ENCODE peak calls at places on chromosomes 2 and 18, in ten cellular contexts. One of them, this sample, is unnamed.

GRCh38 chr18:31819106-31819924 is 58.6 kb upstream of the SLC25A52 start:
- DNase-seq in K562: peak; percentile 15
- DNase-seq in psoas muscle: no peak
- DNase-seq in neural crest cell: no peak
- DNase-seq in right lobe of liver: no peak
- DNase-seq in mammary epithelial cell: peak; percentile 37
- DNase-seq in cardiac fibroblast: peak; percentile 74
- DNase-seq in glutamatergic neuron: no peak
- DNase-seq in heart right ventricle: no peak
- DNase-seq in A549: peak; percentile 44
- DNase-seq in this sample: peak; percentile 64

GRCh38 chr2:216350214-216350789 is 22.0 kb downstream of the MARCHF4 start:
- DNase-seq in K562: no peak
- DNase-seq in psoas muscle: no peak
- DNase-seq in neural crest cell: no peak
- DNase-seq in right lobe of liver: no peak
- DNase-seq in mammary epithelial cell: peak; percentile 75
- DNase-seq in cardiac fibroblast: peak; percentile 81
- DNase-seq in glutamatergic neuron: no peak
- DNase-seq in heart right ventricle: no peak
- DNase-seq in A549: peak; percentile 29
- DNase-seq in this sample: no peak

GRCh38 chr2:227772197-227772661 is 26.5 kb downstream of the SCYGR8 start:
- DNase-seq in K562: no peak
- DNase-seq in psoas muscle: no peak
- DNase-seq in neural crest cell: no peak
- DNase-seq in right lobe of liver: no peak
- DNase-seq in mammary epithelial cell: no peak
- DNase-seq in cardiac fibroblast: no peak
- DNase-seq in glutamatergic neuron: no peak
- DNase-seq in heart right ventricle: no peak
- DNase-seq in A549: no peak
- DNase-seq in this sample: no peak

GRCh38 chr2:72676341-72677025 is 149.3 kb downstream of the EXOC6B start:
- DNase-seq in K562: no peak
- DNase-seq in psoas muscle: no peak
- DNase-seq in neural crest cell: no peak
- DNase-seq in right lobe of liver: no peak
- DNase-seq in mammary epithelial cell: no peak
- DNase-seq in cardiac fibroblast: peak; percentile 47
- DNase-seq in glutamatergic neuron: no peak
- DNase-seq in heart right ventricle: no peak
- DNase-seq in A549: peak; percentile 32
- DNase-seq in this sample: no peak

GRCh38 chr2:85110991-85111560 is 22.1 kb upstream of the TCF7L1 start:
- DNase-seq in K562: no peak
- DNase-seq in psoas muscle: no peak
- DNase-seq in neural crest cell: no peak
- DNase-seq in right lobe of liver: no peak
- DNase-seq in mammary epithelial cell: no peak
- DNase-seq in cardiac fibroblast: peak; percentile 23
- DNase-seq in glutamatergic neuron: no peak
- DNase-seq in heart right ventricle: no peak
- DNase-seq in A549: no peak
- DNase-seq in this sample: no peak

GRCh38 chr2:121561617-121562268 is 31.1 kb downstream of the RNU4ATAC start:
- DNase-seq in K562: no peak
- DNase-seq in psoas muscle: no peak
- DNase-seq in neural crest cell: no peak
- DNase-seq in right lobe of liver: no peak
- DNase-seq in mammary epithelial cell: peak; percentile 73
- DNase-seq in cardiac fibroblast: peak; percentile 51
- DNase-seq in glutamatergic neuron: no peak
- DNase-seq in heart right ventricle: no peak
- DNase-seq in A549: no peak
- DNase-seq in this sample: no peak

GRCh38 chr2:188601391-188601790 is 309.7 kb downstream of the GULP1 start:
- DNase-seq in K562: no peak
- DNase-seq in psoas muscle: no peak
- DNase-seq in neural crest cell: no peak
- DNase-seq in right lobe of liver: no peak
- DNase-seq in mammary epithelial cell: no peak
- DNase-seq in cardiac fibroblast: no peak
- DNase-seq in glutamatergic neuron: no peak
- DNase-seq in heart right ventricle: no peak
- DNase-seq in A549: no peak
- DNase-seq in this sample: no peak

GRCh38 chr2:129912871-129913694 is 66.4 kb upstream of the RAB6C start:
- DNase-seq in K562: no peak
- DNase-seq in psoas muscle: no peak
- DNase-seq in neural crest cell: no peak
- DNase-seq in right lobe of liver: no peak
- DNase-seq in mammary epithelial cell: no peak
- DNase-seq in cardiac fibroblast: no peak
- DNase-seq in glutamatergic neuron: no peak
- DNase-seq in heart right ventricle: no peak
- DNase-seq in A549: no peak
- DNase-seq in this sample: no peak

GRCh38 chr2:23380562-23381065 is 4.4 kb upstream of the KLHL29 start:
- DNase-seq in K562: no peak
- DNase-seq in psoas muscle: no peak
- DNase-seq in neural crest cell: no peak
- DNase-seq in right lobe of liver: no peak
- DNase-seq in mammary epithelial cell: no peak
- DNase-seq in cardiac fibroblast: peak; percentile 16
- DNase-seq in glutamatergic neuron: no peak
- DNase-seq in heart right ventricle: no peak
- DNase-seq in A549: no peak
- DNase-seq in this sample: peak; percentile 90

GRCh38 chr2:233342301-233342700 is 12.0 kb upstream of the DGKD start:
- DNase-seq in K562: no peak
- DNase-seq in psoas muscle: no peak
- DNase-seq in neural crest cell: no peak
- DNase-seq in right lobe of liver: no peak
- DNase-seq in mammary epithelial cell: no peak
- DNase-seq in cardiac fibroblast: no peak
- DNase-seq in glutamatergic neuron: no peak
- DNase-seq in heart right ventricle: no peak
- DNase-seq in A549: no peak
- DNase-seq in this sample: no peak

GRCh38 chr18:4412286-4412685 is 42.8 kb downstream of the DLGAP1 start:
- DNase-seq in K562: no peak
- DNase-seq in psoas muscle: no peak
- DNase-seq in neural crest cell: no peak
- DNase-seq in right lobe of liver: no peak
- DNase-seq in mammary epithelial cell: no peak
- DNase-seq in cardiac fibroblast: no peak
- DNase-seq in glutamatergic neuron: no peak
- DNase-seq in heart right ventricle: no peak
- DNase-seq in A549: no peak
- DNase-seq in this sample: no peak

GRCh38 chr2:28408764-28409599 is 16.3 kb downstream of the FOSL2 start:
- DNase-seq in K562: no peak
- DNase-seq in psoas muscle: peak; percentile 46
- DNase-seq in neural crest cell: no peak
- DNase-seq in right lobe of liver: no peak
- DNase-seq in mammary epithelial cell: peak; percentile 93
- DNase-seq in cardiac fibroblast: peak; percentile 82
- DNase-seq in glutamatergic neuron: no peak
- DNase-seq in heart right ventricle: no peak
- DNase-seq in A549: no peak
- DNase-seq in this sample: no peak

GRCh38 chr2:220966636-220967035 is 605.5 kb downstream of the EPHA4 start:
- DNase-seq in K562: no peak
- DNase-seq in psoas muscle: no peak
- DNase-seq in neural crest cell: no peak
- DNase-seq in right lobe of liver: no peak
- DNase-seq in mammary epithelial cell: peak; percentile 87
- DNase-seq in cardiac fibroblast: no peak
- DNase-seq in glutamatergic neuron: no peak
- DNase-seq in heart right ventricle: no peak
- DNase-seq in A549: no peak
- DNase-seq in this sample: no peak

GRCh38 chr2:218448934-218449333 is 30.0 kb downstream of the VIL1 start:
- DNase-seq in K562: peak; percentile 46
- DNase-seq in psoas muscle: no peak
- DNase-seq in neural crest cell: no peak
- DNase-seq in right lobe of liver: no peak
- DNase-seq in mammary epithelial cell: peak; percentile 45
- DNase-seq in cardiac fibroblast: peak; percentile 10
- DNase-seq in glutamatergic neuron: no peak
- DNase-seq in heart right ventricle: no peak
- DNase-seq in A549: peak; percentile 70
- DNase-seq in this sample: no peak

GRCh38 chr18:1408331-1408835 is 503.7 kb downstream of the ADCYAP1 start:
- DNase-seq in K562: no peak
- DNase-seq in psoas muscle: no peak
- DNase-seq in neural crest cell: no peak
- DNase-seq in right lobe of liver: no peak
- DNase-seq in mammary epithelial cell: no peak
- DNase-seq in cardiac fibroblast: no peak
- DNase-seq in glutamatergic neuron: no peak
- DNase-seq in heart right ventricle: no peak
- DNase-seq in A549: no peak
- DNase-seq in this sample: no peak

GRCh38 chr2:209411718-209412117 is 12.1 kb upstream of the MAP2 start:
- DNase-seq in K562: no peak
- DNase-seq in psoas muscle: no peak
- DNase-seq in neural crest cell: no peak
- DNase-seq in right lobe of liver: no peak
- DNase-seq in mammary epithelial cell: peak; percentile 43
- DNase-seq in cardiac fibroblast: peak; percentile 36
- DNase-seq in glutamatergic neuron: no peak
- DNase-seq in heart right ventricle: no peak
- DNase-seq in A549: no peak
- DNase-seq in this sample: no peak

GRCh38 chr2:25620077-25620476 is 53.3 kb downstream of the DTNB start:
- DNase-seq in K562: no peak
- DNase-seq in psoas muscle: no peak
- DNase-seq in neural crest cell: no peak
- DNase-seq in right lobe of liver: no peak
- DNase-seq in mammary epithelial cell: peak; percentile 40
- DNase-seq in cardiac fibroblast: no peak
- DNase-seq in glutamatergic neuron: no peak
- DNase-seq in heart right ventricle: no peak
- DNase-seq in A549: no peak
- DNase-seq in this sample: no peak

GRCh38 chr2:179354739-179355537 is 90.3 kb upstream of the SESTD1 start:
- DNase-seq in K562: no peak
- DNase-seq in psoas muscle: no peak
- DNase-seq in neural crest cell: no peak
- DNase-seq in right lobe of liver: no peak
- DNase-seq in mammary epithelial cell: no peak
- DNase-seq in cardiac fibroblast: peak; percentile 45
- DNase-seq in glutamatergic neuron: no peak
- DNase-seq in heart right ventricle: no peak
- DNase-seq in A549: no peak
- DNase-seq in this sample: no peak
- TF ChIP-seq CTCF in K562: no peak
- TF ChIP-seq CTCF in psoas muscle: peak; percentile 9
- TF ChIP-seq CTCF in neural crest cell: peak; percentile 49
- TF ChIP-seq CTCF in right lobe of liver: peak; percentile 12
- TF ChIP-seq CTCF in mammary epithelial cell: peak; percentile 31
- TF ChIP-seq CTCF in cardiac fibroblast: peak; percentile 33
- TF ChIP-seq CTCF in glutamatergic neuron: peak; percentile 29
- TF ChIP-seq CTCF in heart right ventricle: no peak
- TF ChIP-seq CTCF in A549: peak; percentile 19
- TF ChIP-seq CTCF in this sample: no peak

GRCh38 chr2:205333351-205333750 is 348.9 kb upstream of the NRP2 start:
- DNase-seq in K562: no peak
- DNase-seq in psoas muscle: no peak
- DNase-seq in neural crest cell: no peak
- DNase-seq in right lobe of liver: no peak
- DNase-seq in mammary epithelial cell: no peak
- DNase-seq in cardiac fibroblast: no peak
- DNase-seq in glutamatergic neuron: no peak
- DNase-seq in heart right ventricle: no peak
- DNase-seq in A549: no peak
- DNase-seq in this sample: no peak
- TF ChIP-seq CTCF in K562: no peak
- TF ChIP-seq CTCF in psoas muscle: no peak
- TF ChIP-seq CTCF in neural crest cell: no peak
- TF ChIP-seq CTCF in right lobe of liver: no peak
- TF ChIP-seq CTCF in mammary epithelial cell: no peak
- TF ChIP-seq CTCF in cardiac fibroblast: no peak
- TF ChIP-seq CTCF in glutamatergic neuron: no peak
- TF ChIP-seq CTCF in heart right ventricle: no peak
- TF ChIP-seq CTCF in A549: no peak
- TF ChIP-seq CTCF in this sample: no peak

GRCh38 chr2:128260239-128261138 is 58.2 kb downstream of the HS6ST1 start:
- DNase-seq in K562: no peak
- DNase-seq in psoas muscle: peak; percentile 68
- DNase-seq in neural crest cell: peak; percentile 65
- DNase-seq in right lobe of liver: no peak
- DNase-seq in mammary epithelial cell: peak; percentile 76
- DNase-seq in cardiac fibroblast: peak; percentile 83
- DNase-seq in glutamatergic neuron: no peak
- DNase-seq in heart right ventricle: no peak
- DNase-seq in A549: peak; percentile 21
- DNase-seq in this sample: no peak
- TF ChIP-seq CTCF in K562: no peak
- TF ChIP-seq CTCF in psoas muscle: no peak
- TF ChIP-seq CTCF in neural crest cell: no peak
- TF ChIP-seq CTCF in right lobe of liver: no peak
- TF ChIP-seq CTCF in mammary epithelial cell: peak; percentile 50
- TF ChIP-seq CTCF in cardiac fibroblast: peak; percentile 39
- TF ChIP-seq CTCF in glutamatergic neuron: no peak
- TF ChIP-seq CTCF in heart right ventricle: no peak
- TF ChIP-seq CTCF in A549: no peak
- TF ChIP-seq CTCF in this sample: no peak

GRCh38 chr2:208386546-208386945 is 20.0 kb upstream of the PTH2R start:
- DNase-seq in K562: no peak
- DNase-seq in psoas muscle: no peak
- DNase-seq in neural crest cell: no peak
- DNase-seq in right lobe of liver: no peak
- DNase-seq in mammary epithelial cell: no peak
- DNase-seq in cardiac fibroblast: no peak
- DNase-seq in glutamatergic neuron: no peak
- DNase-seq in heart right ventricle: no peak
- DNase-seq in A549: no peak
- DNase-seq in this sample: no peak

GRCh38 chr2:208389940-208390339 is 16.7 kb upstream of the PTH2R start:
- DNase-seq in K562: no peak
- DNase-seq in psoas muscle: no peak
- DNase-seq in neural crest cell: no peak
- DNase-seq in right lobe of liver: no peak
- DNase-seq in mammary epithelial cell: no peak
- DNase-seq in cardiac fibroblast: no peak
- DNase-seq in glutamatergic neuron: no peak
- DNase-seq in heart right ventricle: no peak
- DNase-seq in A549: no peak
- DNase-seq in this sample: no peak

DNA sequence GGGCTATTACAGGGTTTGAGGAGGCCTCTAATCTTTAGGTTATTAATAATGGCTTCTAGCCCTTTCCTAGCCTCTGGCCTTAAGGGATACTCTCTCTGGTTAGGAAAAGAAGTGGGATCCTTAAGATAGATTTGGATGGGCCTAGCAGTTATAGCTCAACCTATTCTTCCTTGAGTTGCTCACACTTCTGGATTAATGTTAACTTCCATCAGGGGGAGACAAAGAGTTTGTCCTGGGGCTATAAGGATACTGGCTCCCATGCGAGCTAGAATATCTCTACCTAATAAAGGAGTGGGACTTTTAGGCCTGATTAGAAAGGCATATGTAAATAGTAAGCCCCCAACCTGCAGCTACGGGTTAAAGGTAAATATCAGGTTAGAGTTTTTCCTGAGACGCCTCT is 14.3 kb upstream of the PTH2R start:
- DNase-seq in K562: no peak
- DNase-seq in psoas muscle: no peak
- DNase-seq in neural crest cell: no peak
- DNase-seq in right lobe of liver: no peak
- DNase-seq in mammary epithelial cell: no peak
- DNase-seq in cardiac fibroblast: peak; percentile 26
- DNase-seq in glutamatergic neuron: no peak
- DNase-seq in heart right ventricle: no peak
- DNase-seq in A549: no peak
- DNase-seq in this sample: no peak
- TF ChIP-seq CTCF in K562: peak; percentile 12
- TF ChIP-seq CTCF in psoas muscle: no peak
- TF ChIP-seq CTCF in neural crest cell: no peak
- TF ChIP-seq CTCF in right lobe of liver: no peak
- TF ChIP-seq CTCF in mammary epithelial cell: peak; percentile 20
- TF ChIP-seq CTCF in cardiac fibroblast: peak; percentile 37
- TF ChIP-seq CTCF in glutamatergic neuron: no peak
- TF ChIP-seq CTCF in heart right ventricle: no peak
- TF ChIP-seq CTCF in A549: no peak
- TF ChIP-seq CTCF in this sample: no peak

This sample was measured in GM12865.